ENCODE peak calls at places on chromosomes 4 and X, in five cellular contexts. T, A, G, D and H are unnamed samples.

GRCh38 chrX:149837639-149838038 is 43.3 kb upstream of the MAGEA8 start:
- DNase-seq in D (no peak), A (no peak), G (no peak), T (no peak), H (no peak)

GRCh38 chrX:53283567-53283966 is 2.2 kb upstream of the IQSEC2 start:
- DNase-seq in G (no peak), D (no peak), A (no peak), T (no peak), H (no peak)

GRCh38 chr4:54281060-54281781 is 52.1 kb downstream of the PDGFRA start:
- DNase-seq in T (peak), A (peak), G (no peak), D (peak), H (no peak)

GRCh38 chr4:127685292-127685691 is 44.9 kb upstream of the SLC25A31 start:
- DNase-seq in D (no peak), A (no peak), G (no peak), T (peak), H (no peak)

GRCh38 chr4:89836897-89837384 is at the start of gene SNCA:
- DNase-seq in T (peak), A (no peak), G (peak), D (peak), H (no peak)

GRCh38 chr4:98504091-98504490 is 154.3 kb downstream of the TSPAN5 start:
- DNase-seq in G (no peak), D (no peak), A (no peak), T (no peak), H (no peak)

GRCh38 chr4:113053883-113054282 is 4.4 kb downstream of the ANK2 start:
- DNase-seq in D (no peak), G (no peak), T (no peak), A (no peak), H (no peak)

GRCh38 chrX:133468081-133468480 is 52.8 kb upstream of the GPC4 start:
- DNase-seq in D (peak), T (no peak), G (no peak), A (no peak), H (no peak)

GRCh38 chr4:78749972-78750727 is 26.0 kb upstream of the BMP2K start:
- DNase-seq in A (no peak), T (peak), G (no peak), D (no peak), H (no peak)

GRCh38 chr4:38099020-38099600 is 138.9 kb downstream of the PTTG2 start:
- DNase-seq in A (no peak), G (no peak), D (no peak), T (peak), H (no peak)

GRCh38 chr4:82776925-82777542 is 21.6 kb downstream of the SCD5 start:
- DNase-seq in T (no peak), G (no peak), D (no peak), A (peak), H (no peak)

GRCh38 chr4:45662996-45663395 is 460.9 kb downstream of the GABRG1 start:
- DNase-seq in G (peak), T (no peak), A (peak), D (peak), H (peak)

GRCh38 chr4:53671757-53672156 is 80.5 kb upstream of the LNX1 start:
- DNase-seq in G (no peak), T (no peak), A (no peak), D (no peak), H (peak)

GRCh38 chrX:23333842-23334535 is 660 bp upstream of the PTCHD1 start:
- DNase-seq in T (no peak), A (no peak), G (peak), D (no peak), H (no peak)

GRCh38 chrX:139211568-139212182 is 318.9 kb upstream of the F9 start:
- DNase-seq in T (no peak), G (no peak), A (no peak), D (no peak), H (no peak)

GRCh38 chrX:123087326-123087725 is 96.8 kb upstream of the GRIA3 start:
- DNase-seq in A (no peak), G (no peak), T (no peak), D (peak), H (no peak)

GRCh38 chr4:77044458-77045124 is 31.2 kb downstream of the CCNI start:
- DNase-seq in G (no peak), D (no peak), A (peak), T (peak), H (no peak)